ENCODE peak calls at places on chromosomes 7 and 10, in six cellular contexts. J is body of pancreas; C is MM.1S; W is naive thymus-derived CD4-positive, alpha-beta T cell; A is OCI-LY7; M is CD8-positive, alpha-beta memory T cell. U is an unnamed sample. For H3K4me1, the result is how much of the 10 kb centered on the place peaks cover.

GRCh38 chr7:83649701-83650100 is 762 bp upstream of the SEMA3E start:
- DNase-seq in W (no peak), M (no peak), A (no peak), C (no peak), J (no peak), U (no peak)

GRCh38 chr10:3699896-3700295 is 85.1 kb downstream of the KLF6 start:
- DNase-seq in W (no peak), A (no peak), C (no peak), M (no peak), J (no peak), U (no peak)

GRCh38 chr7:113774182-113774807 is 144.5 kb downstream of the PPP1R3A start:
- DNase-seq in A (peak), C (peak), J (peak), W (no peak), M (no peak), U (peak)

GRCh38 chr7:148954766-148955165 is 70.7 kb upstream of the EZH2 start:
- DNase-seq in J (no peak), W (no peak), A (no peak), M (no peak), C (no peak), U (no peak)

GRCh38 chr10:87837445-87837844 is 19.4 kb upstream of the ATAD1 start:
- DNase-seq in W (no peak), M (no peak), C (no peak), A (peak), J (no peak), U (no peak)

GRCh38 chr7:39732837-39733804 is 109.7 kb downstream of the RALA start:
- DNase-seq in W (peak), C (peak), J (peak), M (peak), A (peak), U (peak)

GRCh38 chr7:30264052-30264451 is 20.3 kb upstream of the ZNRF2 start:
- DNase-seq in J (no peak), M (no peak), C (no peak), W (no peak), A (no peak), U (no peak)

GRCh38 chr10:125124114-125124486 is 36.3 kb downstream of the CTBP2 start:
- DNase-seq in J (no peak), C (no peak), W (no peak), A (no peak), M (no peak), U (no peak)

GRCh38 chr10:36254191-36254590 is 612.1 kb upstream of the FZD8 start:
- DNase-seq in M (no peak), J (peak), A (no peak), W (no peak), C (no peak), U (peak)

GRCh38 chr10:116708877-116709276 is 33.5 kb downstream of the HSPA12A start:
- DNase-seq in J (no peak), A (no peak), C (no peak), W (no peak), M (no peak), U (no peak)

GRCh38 chr10:60594476-60595051 is 183.7 kb upstream of the CDK1 start:
- DNase-seq in A (no peak), C (no peak), J (no peak), W (no peak), M (no peak), U (no peak)

GRCh38 chr10:105210546-105210945 is 569.5 kb downstream of the SORCS3 start:
- DNase-seq in W (no peak), C (no peak), A (no peak), M (no peak), J (no peak), U (no peak)

GRCh38 chr7:42843209-42843800 is 68.6 kb downstream of the C7orf25 start:
- DNase-seq in C (peak), W (no peak), J (peak), A (peak), M (no peak), U (peak)

GRCh38 chr10:74921744-74922143 is 95.3 kb downstream of the KAT6B start:
- DNase-seq in A (no peak), J (peak), C (no peak), M (no peak), W (no peak), U (no peak)

GRCh38 chr10:51502124-51502523 is 197.3 kb downstream of the CSTF2T start:
- DNase-seq in J (no peak), C (no peak), M (no peak), W (no peak), A (no peak), U (no peak)

GRCh38 chr10:110409926-110410325 is 87.8 kb upstream of the DUSP5 start:
- DNase-seq in M (no peak), A (peak), J (no peak), C (peak), W (no peak), U (no peak)

GRCh38 chr7:12357508-12357907 is 46.2 kb downstream of the VWDE start:
- DNase-seq in C (peak), M (no peak), W (no peak), J (no peak), A (no peak), U (no peak)

GRCh38 chr10:119747940-119748339 is 22.1 kb downstream of the INPP5F start:
- DNase-seq in C (no peak), J (no peak), M (no peak), W (no peak), A (no peak), U (no peak)

GRCh38 chr10:68559251-68559650 is 886 bp upstream of the TET1 start:
- DNase-seq in J (no peak), C (no peak), W (no peak), M (no peak), A (no peak), U (no peak)

GRCh38 chr10:84405662-84406061 is 77.3 kb downstream of the CCSER2 start:
- DNase-seq in J (no peak), W (no peak), M (no peak), C (no peak), A (no peak), U (no peak)

GRCh38 chr7:38330861-38331709 is 57.6 kb upstream of the TARP start:
- DNase-seq in A (peak), W (no peak), J (no peak), M (peak), C (no peak), U (no peak)

GRCh38 chr10:60456053-60456452 is 66.4 kb upstream of the ANK3 start:
- DNase-seq in C (no peak), M (no peak), J (no peak), A (no peak), W (no peak), U (no peak)

GRCh38 chr10:47374611-47375536 is 9.2 kb downstream of the ZNF488 start:
- DNase-seq in A (no peak), W (no peak), M (no peak), J (no peak), C (no peak), U (no peak)

GRCh38 chr7:150406565-150407421 is 27.7 kb downstream of the ZNF775 start:
- DNase-seq in M (no peak), A (peak), J (peak), W (peak), C (peak), U (no peak)

GRCh38 chr7:36217961-36218284 is 64.9 kb downstream of the EEPD1 start:
- DNase-seq in M (no peak), J (no peak), W (no peak), A (no peak), C (no peak), U (no peak)

GRCh38 chr7:81709836-81710235 is 60.0 kb downstream of the HGF start:
- DNase-seq in J (no peak), W (no peak), C (no peak), A (no peak), M (no peak), U (no peak)
- H3K4me1 ChIP-seq in J (under half), W (under half), C (under half), A (under half), M (under half), U (under half)

GRCh38 chr10:28328346-28328745 is 25.5 kb upstream of the MPP7 start:
- DNase-seq in J (no peak), A (no peak), M (no peak), C (no peak), W (no peak), U (no peak)
- H3K4me1 ChIP-seq in J (half or more), A (half or more), M (half or more), C (under half), W (under half), U (under half)

GRCh38 chr10:69842932-69843331 is 41.2 kb downstream of the COL13A1 start:
- DNase-seq in M (no peak), J (no peak), C (no peak), W (no peak), A (no peak), U (no peak)
- H3K4me1 ChIP-seq in M (under half), J (under half), C (under half), W (under half), A (under half), U (under half)

GRCh38 chr10:4947039-4947634 is 16.1 kb upstream of the AKR1C1 start:
- DNase-seq in C (no peak), J (no peak), M (no peak), A (no peak), W (no peak), U (no peak)

GRCh38 chr10:4945706-4946348 is 17.4 kb upstream of the AKR1C1 start:
- DNase-seq in W (no peak), C (no peak), A (no peak), M (no peak), J (no peak), U (no peak)

GRCh38 chr10:4943821-4944220 is 19.4 kb upstream of the AKR1C1 start:
- DNase-seq in M (no peak), A (no peak), W (no peak), J (no peak), C (no peak), U (no peak)

GRCh38 chr10:4946349-4946717 is 16.9 kb upstream of the AKR1C1 start:
- DNase-seq in M (no peak), W (no peak), J (no peak), A (no peak), C (no peak), U (no peak)

GRCh38 chr10:4944751-4945280 is 18.4 kb upstream of the AKR1C1 start:
- DNase-seq in A (no peak), W (no peak), C (no peak), J (no peak), M (no peak), U (no peak)
- H3K4me1 ChIP-seq in A (under half), W (under half), C (under half), J (under half), M (under half), U (under half)

DNA sequence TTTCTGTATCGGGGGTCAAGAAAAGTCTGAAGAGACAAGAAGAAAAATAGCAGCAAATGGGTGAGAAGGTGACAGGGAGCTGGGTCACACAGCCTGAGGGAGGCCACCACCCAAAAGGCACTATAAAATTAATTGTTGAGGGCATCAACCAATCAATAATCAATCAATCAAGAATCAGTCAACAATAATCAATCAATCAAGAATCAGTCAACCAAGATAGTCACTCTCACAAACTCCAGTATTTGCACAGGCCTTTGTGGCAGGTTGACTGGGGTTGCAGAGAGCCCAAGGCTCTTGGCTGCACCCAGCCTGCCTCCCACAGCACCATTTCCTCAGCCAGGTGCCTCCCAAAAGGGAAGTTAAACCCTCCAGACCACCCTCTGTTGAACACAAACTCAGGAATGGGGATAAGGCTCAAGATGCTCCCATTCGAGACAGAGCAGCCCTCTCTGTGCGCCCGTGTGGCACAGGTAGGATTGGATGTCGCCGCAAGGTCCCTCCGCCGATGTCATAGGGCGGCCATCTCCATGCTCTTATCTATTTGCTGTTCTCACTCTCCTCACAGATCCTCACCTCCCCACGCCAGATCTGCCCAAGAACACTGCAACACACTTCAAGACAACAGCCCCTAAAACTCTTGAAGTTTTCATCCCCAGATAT is 64.0 kb downstream of the TNS3 start:
- DNase-seq in W (no peak), M (no peak), A (no peak), C (no peak), J (no peak), U (no peak)
- H3K4me1 ChIP-seq in W (under half), M (under half), A (under half), C (under half), J (under half), U (under half)

U was measured in gastrocnemius medialis.